ENCODE peak calls at places on chromosomes 3 and 15, in five cellular contexts. J is neural crest cell, D is caudate nucleus, E is NCI-H1105 treated with DMSO at 0.1 percent for 48 hours, I is AML-193. Y is an unnamed sample.

GRCh38 chr15:92391640-92392039 is 2.0 kb upstream of the ST8SIA2 start:
- DNase-seq in E (peak; percentile 10), I (no peak), D (no peak), J (peak; percentile 6), Y (no peak)

GRCh38 chr3:140742116-140742515 is 64.3 kb downstream of the TRIM42 start:
- DNase-seq in D (no peak), J (no peak), I (no peak), E (no peak), Y (no peak)

GRCh38 chr15:99155961-99156443 is 51.1 kb downstream of the SYNM start:
- DNase-seq in I (no peak), D (no peak), J (no peak), E (no peak), Y (no peak)

GRCh38 chr3:127158614-127159221 is 34.2 kb upstream of the PRR23E start:
- DNase-seq in E (peak; percentile 72), I (no peak), J (peak; percentile 61), D (no peak), Y (no peak)

GRCh38 chr3:32423534-32423933 is 31.9 kb downstream of the CMTM7 start:
- DNase-seq in D (no peak), E (no peak), I (no peak), J (no peak), Y (no peak)

GRCh38 chr15:100810831-100811230 is 68.8 kb upstream of the ALDH1A3 start:
- DNase-seq in J (no peak), D (no peak), E (no peak), I (no peak), Y (no peak)

GRCh38 chr3:195254454-195255175 is 16.3 kb downstream of the XXYLT1 start:
- DNase-seq in J (no peak), I (no peak), E (no peak), D (no peak), Y (no peak)

GRCh38 chr3:64681827-64682226 is 6.0 kb downstream of the ADAMTS9 start:
- DNase-seq in J (no peak), D (no peak), I (no peak), E (no peak), Y (no peak)

GRCh38 chr3:158791259-158791920 is 10.5 kb upstream of the MFSD1 start:
- DNase-seq in J (no peak), I (peak; percentile 93), E (peak; percentile 88), D (no peak), Y (peak; percentile 68)

GRCh38 chr3:25783661-25784512 is 644 bp upstream of the NGLY1 start:
- DNase-seq in I (peak; percentile 65), D (no peak), J (peak; percentile 61), E (peak; percentile 14), Y (peak; percentile 79)

GRCh38 chr3:47475029-47475569 is 642 bp downstream of the SCAP start:
- DNase-seq in I (no peak), J (no peak), E (no peak), D (no peak), Y (no peak)

GRCh38 chr3:128845695-128846491 is 33.5 kb upstream of the ACAD9 start:
- DNase-seq in I (peak; percentile 96), D (peak; percentile 45), J (peak; percentile 62), E (peak; percentile 74), Y (peak; percentile 91)

GRCh38 chr3:53768478-53769459 is 77.5 kb downstream of the CHDH start:
- DNase-seq in I (no peak), D (no peak), E (no peak), J (no peak), Y (no peak)

GRCh38 chr3:72836923-72837322 is 11.3 kb downstream of the SHQ1 start:
- DNase-seq in J (no peak), D (peak; percentile 11), E (no peak), I (no peak), Y (no peak)

GRCh38 chr3:49673131-49673714 is 928 bp upstream of the APEH start:
- DNase-seq in J (no peak), I (no peak), D (no peak), E (no peak), Y (peak; percentile 74)

GRCh38 chr3:63557912-63558311 is 94.6 kb upstream of the SNTN start:
- DNase-seq in I (no peak), J (no peak), E (no peak), D (no peak), Y (no peak)

GRCh38 chr3:115248274-115248673 is 101.2 kb upstream of the ZBTB20 start:
- DNase-seq in I (no peak), D (no peak), J (no peak), E (no peak), Y (no peak)

GRCh38 chr3:53083496-53083895 is 37.6 kb upstream of the SFMBT1 start:
- DNase-seq in D (no peak), J (no peak), I (no peak), E (no peak), Y (no peak)

GRCh38 chr3:42179110-42179725 is 86.8 kb downstream of the CCK start:
- DNase-seq in J (no peak), D (no peak), E (no peak), I (no peak), Y (no peak)

GRCh38 chr15:87778358-87778757 is 478.2 kb downstream of the NTRK3 start:
- DNase-seq in E (no peak), I (no peak), D (no peak), J (no peak), Y (no peak)

GRCh38 chr3:124632566-124633140 is 97.6 kb upstream of the UMPS start:
- DNase-seq in E (no peak), J (no peak), I (no peak), D (no peak), Y (no peak)

GRCh38 chr15:78977591-78978347 is 32.9 kb upstream of the CTSH start:
- DNase-seq in I (no peak), J (no peak), D (no peak), E (no peak), Y (no peak)

GRCh38 chr15:66757521-66757920 is 55.5 kb downstream of the SMAD6 start:
- DNase-seq in I (no peak), E (no peak), D (no peak), J (no peak), Y (no peak)

GRCh38 chr3:73215286-73215685 is 153.8 kb downstream of the EBLN2 start:
- DNase-seq in E (no peak), J (no peak), D (no peak), I (no peak), Y (no peak)

GRCh38 chr3:138348950-138349739 is 766 bp downstream of the MRAS start:
- DNase-seq in E (no peak), J (peak; percentile 19), D (no peak), I (no peak), Y (no peak)

GRCh38 chr15:65363306-65363705 is 14.5 kb downstream of the IGDCC3 start:
- DNase-seq in E (no peak), D (no peak), J (no peak), I (no peak), Y (no peak)

GRCh38 chr3:28173831-28174230 is 67.6 kb upstream of the CMC1 start:
- DNase-seq in E (no peak), I (no peak), J (no peak), D (no peak), Y (no peak)

GRCh38 chr3:8518138-8518537 is 16.5 kb downstream of the LMCD1 start:
- DNase-seq in I (no peak), E (no peak), D (no peak), J (no peak), Y (no peak)

GRCh38 chr3:4759689-4760312 is 219.4 kb upstream of the BHLHE40 start:
- DNase-seq in E (no peak), I (no peak), J (no peak), D (no peak), Y (no peak)

GRCh38 chr3:136544532-136544931 is 207.6 kb downstream of the STAG1 start:
- DNase-seq in E (no peak), J (no peak), I (no peak), D (no peak), Y (no peak)

GRCh38 chr3:10395671-10396070 is 74.8 kb upstream of the SEC13 start:
- DNase-seq in I (no peak), D (no peak), J (no peak), E (no peak), Y (no peak)

GRCh38 chr15:69014454-69014853 is at the start of gene NOX5:
- DNase-seq in E (no peak), I (no peak), J (no peak), D (no peak), Y (no peak)

GRCh38 chr3:119257654-119258410 is 17.2 kb upstream of the B4GALT4 start:
- DNase-seq in E (no peak), J (no peak), D (no peak), I (no peak), Y (no peak)

GRCh38 chr15:69602921-69603320 is 150.3 kb downstream of the RPLP1 start:
- DNase-seq in I (no peak), J (no peak), D (no peak), E (no peak), Y (no peak)

GRCh38 chr3:137174514-137174913 is 216.7 kb downstream of the IL20RB start:
- DNase-seq in J (no peak), I (no peak), D (no peak), E (no peak), Y (no peak)